ENCODE peak calls at places on chromosomes 2 and 18, in four cellular contexts. N is right lobe of liver, V is transverse colon, X is tibial artery. E is an unnamed sample. For H3K27me3, the result is how much of the 10 kb centered on the place peaks cover.

GRCh38 chr2:68287580-68288441 is 31.9 kb downstream of the CNRIP1 start:
- DNase-seq in N (peak), V (no peak), X (peak), E (peak)

GRCh38 chr2:113847144-113847543 is 42.7 kb upstream of the ACTR3 start:
- DNase-seq in N (no peak), V (no peak), X (no peak), E (no peak)

GRCh38 chr2:20617892-20618467 is 32.9 kb downstream of the HS1BP3 start:
- DNase-seq in N (peak), V (peak), X (peak), E (peak)

GRCh38 chr2:55097083-55097461 is 46.8 kb upstream of the RTN4 start:
- DNase-seq in N (no peak), V (no peak), X (no peak), E (no peak)

GRCh38 chr2:239553376-239554000 is 152.7 kb upstream of the HDAC4 start:
- DNase-seq in N (peak), V (no peak), X (no peak), E (no peak)

GRCh38 chr2:227761734-227762476 is 16.2 kb downstream of the SCYGR8 start:
- DNase-seq in N (no peak), V (no peak), X (no peak), E (no peak)

GRCh38 chr2:232667989-232668583 is 29.0 kb upstream of the GIGYF2 start:
- DNase-seq in N (no peak), V (no peak), X (no peak), E (no peak)

GRCh38 chr2:75356857-75357256 is 157.5 kb upstream of the TACR1 start:
- DNase-seq in N (no peak), V (no peak), X (no peak), E (no peak)

GRCh38 chr2:39728941-39729351 is 50.1 kb downstream of the THUMPD2 start:
- DNase-seq in N (no peak), V (peak), X (no peak), E (no peak)

GRCh38 chr2:66874411-66874810 is 439.5 kb downstream of the MEIS1 start:
- DNase-seq in N (no peak), V (no peak), X (no peak), E (no peak)

GRCh38 chr2:221425353-221425752 is 146.8 kb downstream of the EPHA4 start:
- DNase-seq in N (no peak), V (no peak), X (no peak), E (no peak)
- H3K27me3 ChIP-seq in N (under half), V (under half), X (under half), E (under half)

DNA sequence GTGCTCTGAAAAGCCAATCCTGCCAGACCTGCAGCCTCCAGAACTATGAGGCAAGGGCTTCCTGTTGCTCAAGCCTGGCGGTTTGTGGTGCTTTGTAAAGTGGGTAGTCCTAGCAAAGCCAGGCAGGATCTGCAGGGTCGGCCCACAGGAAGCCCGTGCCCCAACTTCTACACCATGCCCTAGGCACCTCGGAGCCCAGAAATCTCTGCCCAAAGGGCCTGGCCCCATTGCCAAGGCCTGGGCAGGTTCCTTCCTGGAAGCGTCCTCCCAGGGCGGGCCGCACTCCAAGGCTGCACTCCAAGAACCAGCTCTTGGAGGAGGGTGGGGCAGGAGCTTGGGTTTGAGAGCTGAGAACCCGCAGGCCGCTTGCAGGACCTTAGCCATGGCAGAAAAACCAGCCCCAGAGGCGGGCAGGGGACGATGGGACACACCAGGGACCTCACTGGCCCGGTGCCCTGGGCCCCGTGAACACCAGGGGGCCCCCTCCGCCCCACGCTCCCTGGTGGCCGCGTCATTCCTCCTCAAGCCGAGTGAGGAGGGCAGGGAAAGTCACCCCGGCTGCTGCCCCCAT is 37.2 kb upstream of the ID2 start:
- DNase-seq in N (no peak), V (no peak), X (peak), E (peak)
- TF ChIP-seq CTCF in N (peak), V (no peak), X (no peak), E (no peak)

GRCh38 chr2:150127271-150127990 is 360.0 kb downstream of the RND3 start:
- DNase-seq in N (no peak), V (no peak), X (no peak), E (no peak)
- H3K27me3 ChIP-seq in N (under half), V (under half), X (under half), E (under half)

GRCh38 chr18:1914489-1914888 is 656.8 kb downstream of the METTL4 start:
- DNase-seq in N (no peak), V (no peak), X (no peak), E (no peak)
- TF ChIP-seq CTCF in N (no peak), V (no peak), X (no peak), E (no peak)

GRCh38 chr18:44520981-44521672 is 159.6 kb upstream of the SETBP1 start:
- DNase-seq in N (no peak), V (no peak), X (no peak), E (no peak)
- H3K27me3 ChIP-seq in N (under half), V (under half), X (under half), E (under half)

DNA sequence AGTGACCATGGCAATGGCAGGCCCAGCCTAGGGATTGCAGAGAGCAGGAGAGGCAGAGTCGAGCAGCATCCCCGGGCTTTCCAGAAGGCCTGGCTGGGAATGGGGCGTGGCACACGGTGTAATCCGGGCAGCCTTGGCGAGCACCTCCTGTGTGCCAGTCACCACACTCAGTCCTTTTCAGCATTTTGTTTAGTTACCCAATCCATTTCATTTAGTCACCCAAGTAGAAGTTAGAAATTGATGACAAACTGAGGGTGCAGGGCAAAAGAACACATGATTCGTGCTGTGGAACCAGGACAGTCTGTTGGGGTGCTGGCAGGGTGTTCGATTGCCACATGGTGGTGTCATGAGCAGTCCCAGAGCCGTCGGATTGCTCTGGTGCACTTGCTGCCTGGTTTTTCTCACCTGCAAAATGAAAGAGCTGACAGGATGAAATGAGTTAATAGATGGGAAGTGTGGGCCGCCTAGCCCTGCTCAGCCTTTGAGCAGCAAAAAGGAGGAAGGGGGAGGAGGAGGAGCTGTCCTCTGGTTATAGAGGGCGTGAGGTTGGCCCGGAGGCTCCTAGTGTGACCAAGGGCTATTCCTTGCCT is 299.4 kb downstream of the AGAP1 start:
- DNase-seq in N (no peak), V (no peak), X (no peak), E (no peak)
- TF ChIP-seq CTCF in N (peak), V (peak), X (no peak), E (no peak)

GRCh38 chr2:161418715-161419337 is 2.7 kb downstream of the TBR1 start:
- DNase-seq in N (no peak), V (peak), X (no peak), E (no peak)

GRCh38 chr2:161419338-161419965 is 3.4 kb downstream of the TBR1 start:
- DNase-seq in N (no peak), V (no peak), X (no peak), E (no peak)

GRCh38 chr2:161417428-161418274 is 1.6 kb downstream of the TBR1 start:
- DNase-seq in N (no peak), V (no peak), X (no peak), E (no peak)

GRCh38 chr2:161416633-161417427 is 733 bp downstream of the TBR1 start:
- DNase-seq in N (no peak), V (no peak), X (no peak), E (no peak)

DNA sequence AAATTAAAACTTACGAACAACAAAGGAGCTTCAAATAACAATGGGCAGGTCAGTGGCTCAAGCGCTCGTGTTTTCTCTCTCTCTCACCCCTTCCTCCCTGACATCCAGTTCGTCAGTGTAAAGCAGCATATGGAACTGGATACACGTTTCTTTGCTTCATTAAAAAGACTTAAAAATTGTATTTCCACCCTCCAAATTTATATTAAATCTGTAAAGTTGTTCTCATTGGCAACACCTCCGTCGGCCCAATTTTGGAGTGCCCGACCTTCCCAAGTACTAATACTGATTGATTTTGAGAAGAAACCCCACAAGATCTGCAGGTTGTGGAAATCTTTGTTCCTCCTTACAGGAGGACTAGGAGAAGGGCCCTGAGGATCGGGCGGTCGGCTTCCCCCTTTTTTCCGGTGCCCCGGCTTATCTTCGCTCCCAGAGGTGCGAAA is 2.2 kb downstream of the TBR1 start:
- DNase-seq in N (no peak), V (no peak), X (no peak), E (no peak)
- H3K27me3 ChIP-seq in N (under half), V (half or more), X (under half), E (half or more)

GRCh38 chr2:120026890-120027289 is 14.0 kb downstream of the EPB41L5 start:
- DNase-seq in N (no peak), V (no peak), X (no peak), E (no peak)
- TF ChIP-seq CTCF in N (no peak), V (no peak), X (no peak), E (no peak)